ENCODE peak calls at places on chromosomes 7 and 10, in five cellular contexts. C, S, B, U and R are unnamed samples.

GRCh38 chr7:116527521-116527920 is 2.7 kb downstream of the CAV1 start:
- DNase-seq in C (no peak), S (no peak), B (no peak), U (no peak), R (no peak)

GRCh38 chr10:15344256-15344875 is 26.7 kb downstream of the FAM171A1 start:
- DNase-seq in C (no peak), S (no peak), B (no peak), U (no peak), R (no peak)

GRCh38 chr10:100986952-100987684 is at the start of the genes MRPL43 and TWNK:
- DNase-seq in C (peak; percentile 80), S (peak; percentile 91), B (peak; percentile 90), U (peak; percentile 82), R (peak; percentile 81)

GRCh38 chr7:155448632-155449007 is 9.3 kb upstream of the EN2 start:
- DNase-seq in C (no peak), S (no peak), B (no peak), U (no peak), R (no peak)

GRCh38 chr10:85421421-85421820 is 945.2 kb downstream of the GRID1 start:
- DNase-seq in C (no peak), S (no peak), B (no peak), U (no peak), R (no peak)

GRCh38 chr10:110681023-110681681 is 37.0 kb downstream of the RBM20 start:
- DNase-seq in C (no peak), S (peak; percentile 57), B (peak; percentile 46), U (no peak), R (peak; percentile 35)

GRCh38 chr10:115830260-115830970 is 442.6 kb downstream of the GFRA1 start:
- DNase-seq in C (no peak), S (no peak), B (no peak), U (no peak), R (no peak)

GRCh38 chr7:12963435-12963834 is 276.0 kb downstream of the ARL4A start:
- DNase-seq in C (no peak), S (no peak), B (no peak), U (no peak), R (no peak)

GRCh38 chr7:51141451-51141971 is 175.1 kb downstream of the COBL start:
- DNase-seq in C (no peak), S (peak; percentile 56), B (no peak), U (no peak), R (no peak)

GRCh38 chr10:127036987-127037386 is 131.8 kb downstream of the DOCK1 start:
- DNase-seq in C (no peak), S (no peak), B (no peak), U (no peak), R (no peak)

GRCh38 chr10:114239117-114239993 is at the start of gene VWA2:
- DNase-seq in C (no peak), S (no peak), B (peak; percentile 48), U (no peak), R (peak; percentile 64)

GRCh38 chr7:112624416-112624815 is 143.6 kb downstream of the LSMEM1 start:
- DNase-seq in C (no peak), S (no peak), B (no peak), U (no peak), R (no peak)

GRCh38 chr10:12337407-12337806 is 11.9 kb upstream of the CAMK1D start:
- DNase-seq in C (no peak), S (no peak), B (no peak), U (no peak), R (no peak)

GRCh38 chr7:55246181-55246580 is 119.0 kb upstream of the LANCL2 start:
- DNase-seq in C (no peak), S (no peak), B (no peak), U (no peak), R (no peak)

GRCh38 chr10:24871501-24871900 is 80.9 kb downstream of the PRTFDC1 start:
- DNase-seq in C (no peak), S (no peak), B (no peak), U (no peak), R (no peak)

GRCh38 chr7:8817448-8818036 is 384.1 kb downstream of the NXPH1 start:
- DNase-seq in C (no peak), S (no peak), B (no peak), U (no peak), R (no peak)

GRCh38 chr7:44793919-44794715 is 2.4 kb upstream of the PPIA start:
- DNase-seq in C (no peak), S (no peak), B (no peak), U (no peak), R (no peak)

GRCh38 chr10:102644646-102645387 is 538 bp downstream of the TRIM8 start:
- DNase-seq in C (peak; percentile 75), S (peak; percentile 81), B (peak; percentile 79), U (peak; percentile 86), R (peak; percentile 89)

GRCh38 chr7:54394877-54395276 is 147.3 kb upstream of the VSTM2A start:
- DNase-seq in C (no peak), S (no peak), B (no peak), U (no peak), R (no peak)

GRCh38 chr7:64839910-64840309 is 45.7 kb downstream of the ZNF138 start:
- DNase-seq in C (no peak), S (no peak), B (no peak), U (no peak), R (no peak)

GRCh38 chr10:80491251-80492102 is 37.4 kb downstream of the TSPAN14 start:
- DNase-seq in C (no peak), S (no peak), B (no peak), U (no peak), R (no peak)

GRCh38 chr7:135768467-135768866 is 19.9 kb upstream of the FAM180A start:
- DNase-seq in C (no peak), S (no peak), B (no peak), U (no peak), R (no peak)

GRCh38 chr7:36448781-36449379 is 59.2 kb downstream of the ANLN start:
- DNase-seq in C (no peak), S (no peak), B (no peak), U (no peak), R (no peak)

GRCh38 chr10:52677087-52677486 is 95.5 kb downstream of the MBL2 start:
- DNase-seq in C (no peak), S (no peak), B (no peak), U (no peak), R (no peak)

GRCh38 chr7:90320418-90320800 is 695 bp downstream of the FAM237B start:
- DNase-seq in C (no peak), S (no peak), B (no peak), U (no peak), R (no peak)

GRCh38 chr10:45557275-45557905 is 115.2 kb downstream of the ZFAND4 start:
- DNase-seq in C (no peak), S (peak; percentile 34), B (no peak), U (peak; percentile 40), R (no peak)

GRCh38 chr10:44172883-44173557 is 211.9 kb downstream of the CXCL12 start:
- DNase-seq in C (no peak), S (no peak), B (no peak), U (no peak), R (no peak)